ENCODE peak calls at places on chromosomes 1 and 21, in ten cellular contexts. One of them, this sample, is unnamed.
A peak's percentile ranks its signal among the peaks of the same experiment; 100 is the strongest.

GRCh38 chr1:226738421-226738994 is 574 bp downstream of the ITPKB start:
- DNase-seq in CD4-positive, alpha-beta memory T cell: no peak
- DNase-seq in HuH-7.5: no peak
- DNase-seq in K562: no peak
- DNase-seq in foreskin fibroblast: peak; percentile 18
- DNase-seq in HS-27A: no peak
- DNase-seq in suprapubic skin: no peak
- DNase-seq in HTR-8/SVneo: peak; percentile 35
- DNase-seq in cardiac muscle cell: peak; percentile 55
- DNase-seq in fibroblast of the aortic adventitia: peak; percentile 37
- DNase-seq in this sample: no peak

GRCh38 chr1:53769184-53769583 is 30.2 kb upstream of the GLIS1 start:
- DNase-seq in HuH-7.5: no peak
- DNase-seq in fibroblast of the aortic adventitia: no peak
- DNase-seq in foreskin fibroblast: no peak
- DNase-seq in HS-27A: no peak
- DNase-seq in CD4-positive, alpha-beta memory T cell: no peak
- DNase-seq in cardiac muscle cell: no peak
- DNase-seq in K562: no peak
- DNase-seq in suprapubic skin: no peak
- DNase-seq in HTR-8/SVneo: no peak
- DNase-seq in this sample: no peak

GRCh38 chr1:246527402-246528088 is 20.5 kb upstream of the SMYD3 start:
- DNase-seq in HuH-7.5: no peak
- DNase-seq in CD4-positive, alpha-beta memory T cell: no peak
- DNase-seq in HS-27A: no peak
- DNase-seq in fibroblast of the aortic adventitia: no peak
- DNase-seq in suprapubic skin: peak; percentile 45
- DNase-seq in cardiac muscle cell: no peak
- DNase-seq in foreskin fibroblast: no peak
- DNase-seq in HTR-8/SVneo: no peak
- DNase-seq in K562: no peak
- DNase-seq in this sample: no peak

GRCh38 chr1:27394925-27395324 is 2.5 kb downstream of the GPR3 start:
- DNase-seq in K562: no peak
- DNase-seq in CD4-positive, alpha-beta memory T cell: no peak
- DNase-seq in cardiac muscle cell: no peak
- DNase-seq in suprapubic skin: no peak
- DNase-seq in HuH-7.5: no peak
- DNase-seq in HS-27A: no peak
- DNase-seq in HTR-8/SVneo: no peak
- DNase-seq in foreskin fibroblast: no peak
- DNase-seq in fibroblast of the aortic adventitia: no peak
- DNase-seq in this sample: no peak

GRCh38 chr1:37875833-37876232 is 16.4 kb upstream of the MTF1 start:
- DNase-seq in HS-27A: no peak
- DNase-seq in suprapubic skin: no peak
- DNase-seq in cardiac muscle cell: no peak
- DNase-seq in foreskin fibroblast: no peak
- DNase-seq in HTR-8/SVneo: no peak
- DNase-seq in HuH-7.5: no peak
- DNase-seq in CD4-positive, alpha-beta memory T cell: no peak
- DNase-seq in fibroblast of the aortic adventitia: no peak
- DNase-seq in K562: no peak
- DNase-seq in this sample: no peak

GRCh38 chr1:78553859-78554258 is 63.1 kb downstream of the PTGFR start:
- DNase-seq in cardiac muscle cell: no peak
- DNase-seq in K562: no peak
- DNase-seq in HTR-8/SVneo: no peak
- DNase-seq in suprapubic skin: no peak
- DNase-seq in HS-27A: no peak
- DNase-seq in foreskin fibroblast: no peak
- DNase-seq in HuH-7.5: no peak
- DNase-seq in fibroblast of the aortic adventitia: no peak
- DNase-seq in CD4-positive, alpha-beta memory T cell: no peak
- DNase-seq in this sample: no peak

GRCh38 chr1:22105611-22106207 is 37.2 kb downstream of the WNT4 start:
- DNase-seq in cardiac muscle cell: peak; percentile 67
- DNase-seq in CD4-positive, alpha-beta memory T cell: peak; percentile 50
- DNase-seq in K562: peak; percentile 73
- DNase-seq in HS-27A: no peak
- DNase-seq in fibroblast of the aortic adventitia: peak; percentile 79
- DNase-seq in HuH-7.5: no peak
- DNase-seq in foreskin fibroblast: peak; percentile 33
- DNase-seq in HTR-8/SVneo: peak; percentile 46
- DNase-seq in suprapubic skin: no peak
- DNase-seq in this sample: peak; percentile 38

GRCh38 chr1:153801028-153801625 is 25.9 kb downstream of the SLC27A3 start:
- DNase-seq in K562: no peak
- DNase-seq in cardiac muscle cell: no peak
- DNase-seq in suprapubic skin: peak; percentile 64
- DNase-seq in foreskin fibroblast: no peak
- DNase-seq in HuH-7.5: no peak
- DNase-seq in HTR-8/SVneo: no peak
- DNase-seq in HS-27A: no peak
- DNase-seq in CD4-positive, alpha-beta memory T cell: no peak
- DNase-seq in fibroblast of the aortic adventitia: no peak
- DNase-seq in this sample: no peak

GRCh38 chr1:184557423-184558347 is 170.9 kb downstream of the C1orf21 start:
- DNase-seq in cardiac muscle cell: no peak
- DNase-seq in K562: no peak
- DNase-seq in CD4-positive, alpha-beta memory T cell: no peak
- DNase-seq in HTR-8/SVneo: no peak
- DNase-seq in suprapubic skin: no peak
- DNase-seq in fibroblast of the aortic adventitia: no peak
- DNase-seq in foreskin fibroblast: no peak
- DNase-seq in HuH-7.5: no peak
- DNase-seq in HS-27A: no peak
- DNase-seq in this sample: no peak

GRCh38 chr1:53186533-53186932 is 10.1 kb upstream of the CPT2 start:
- DNase-seq in cardiac muscle cell: no peak
- DNase-seq in K562: no peak
- DNase-seq in HuH-7.5: no peak
- DNase-seq in foreskin fibroblast: no peak
- DNase-seq in HS-27A: no peak
- DNase-seq in suprapubic skin: no peak
- DNase-seq in CD4-positive, alpha-beta memory T cell: no peak
- DNase-seq in HTR-8/SVneo: no peak
- DNase-seq in fibroblast of the aortic adventitia: no peak
- DNase-seq in this sample: no peak

GRCh38 chr1:78045850-78046778 is at the start of gene GIPC2:
- DNase-seq in CD4-positive, alpha-beta memory T cell: peak; percentile 14
- DNase-seq in K562: no peak
- DNase-seq in fibroblast of the aortic adventitia: no peak
- DNase-seq in cardiac muscle cell: peak; percentile 47
- DNase-seq in foreskin fibroblast: no peak
- DNase-seq in suprapubic skin: no peak
- DNase-seq in HTR-8/SVneo: no peak
- DNase-seq in HuH-7.5: peak; percentile 41
- DNase-seq in HS-27A: no peak
- DNase-seq in this sample: peak; percentile 29

GRCh38 chr1:226548281-226549093 is at the start of gene STUM:
- DNase-seq in cardiac muscle cell: peak; percentile 82
- DNase-seq in HS-27A: no peak
- DNase-seq in HTR-8/SVneo: no peak
- DNase-seq in suprapubic skin: no peak
- DNase-seq in CD4-positive, alpha-beta memory T cell: peak; percentile 7
- DNase-seq in fibroblast of the aortic adventitia: no peak
- DNase-seq in K562: no peak
- DNase-seq in foreskin fibroblast: peak; percentile 26
- DNase-seq in HuH-7.5: peak; percentile 54
- DNase-seq in this sample: peak; percentile 12

GRCh38 chr21:37849703-37850102 is 66.6 kb downstream of the KCNJ6 start:
- DNase-seq in cardiac muscle cell: no peak
- DNase-seq in HuH-7.5: no peak
- DNase-seq in HS-27A: peak; percentile 91
- DNase-seq in foreskin fibroblast: peak; percentile 67
- DNase-seq in K562: no peak
- DNase-seq in HTR-8/SVneo: peak; percentile 39
- DNase-seq in fibroblast of the aortic adventitia: peak; percentile 73
- DNase-seq in suprapubic skin: no peak
- DNase-seq in CD4-positive, alpha-beta memory T cell: no peak
- DNase-seq in this sample: peak; percentile 89

GRCh38 chr1:94866178-94866822 is 46.1 kb downstream of the SLC44A3 start:
- DNase-seq in HS-27A: peak; percentile 73
- DNase-seq in K562: no peak
- DNase-seq in cardiac muscle cell: peak; percentile 86
- DNase-seq in CD4-positive, alpha-beta memory T cell: no peak
- DNase-seq in foreskin fibroblast: no peak
- DNase-seq in suprapubic skin: no peak
- DNase-seq in fibroblast of the aortic adventitia: peak; percentile 28
- DNase-seq in HTR-8/SVneo: no peak
- DNase-seq in HuH-7.5: no peak
- DNase-seq in this sample: peak; percentile 88

GRCh38 chr1:220881918-220882891 is 3.0 kb downstream of the HLX start:
- DNase-seq in cardiac muscle cell: no peak
- DNase-seq in HS-27A: no peak
- DNase-seq in fibroblast of the aortic adventitia: peak; percentile 78
- DNase-seq in HuH-7.5: no peak
- DNase-seq in K562: no peak
- DNase-seq in CD4-positive, alpha-beta memory T cell: no peak
- DNase-seq in suprapubic skin: no peak
- DNase-seq in foreskin fibroblast: peak; percentile 49
- DNase-seq in HTR-8/SVneo: no peak
- DNase-seq in this sample: no peak

GRCh38 chr1:15802234-15802965 is 5.0 kb downstream of the UQCRHL start:
- DNase-seq in foreskin fibroblast: no peak
- DNase-seq in CD4-positive, alpha-beta memory T cell: no peak
- DNase-seq in HS-27A: no peak
- DNase-seq in K562: no peak
- DNase-seq in HTR-8/SVneo: no peak
- DNase-seq in HuH-7.5: no peak
- DNase-seq in fibroblast of the aortic adventitia: peak; percentile 52
- DNase-seq in cardiac muscle cell: no peak
- DNase-seq in suprapubic skin: no peak
- DNase-seq in this sample: peak; percentile 36

GRCh38 chr1:168570652-168571051 is 5.8 kb upstream of the XCL1 start:
- DNase-seq in CD4-positive, alpha-beta memory T cell: no peak
- DNase-seq in cardiac muscle cell: no peak
- DNase-seq in fibroblast of the aortic adventitia: no peak
- DNase-seq in HTR-8/SVneo: no peak
- DNase-seq in suprapubic skin: no peak
- DNase-seq in HuH-7.5: no peak
- DNase-seq in foreskin fibroblast: no peak
- DNase-seq in K562: no peak
- DNase-seq in HS-27A: no peak
- DNase-seq in this sample: no peak

GRCh38 chr1:19262047-19262446 is 10.4 kb downstream of the MRTO4 start:
- DNase-seq in HTR-8/SVneo: no peak
- DNase-seq in suprapubic skin: no peak
- DNase-seq in K562: no peak
- DNase-seq in foreskin fibroblast: no peak
- DNase-seq in HuH-7.5: no peak
- DNase-seq in fibroblast of the aortic adventitia: no peak
- DNase-seq in HS-27A: no peak
- DNase-seq in CD4-positive, alpha-beta memory T cell: no peak
- DNase-seq in cardiac muscle cell: no peak
- DNase-seq in this sample: no peak

This sample was measured in astrocyte.